ENCODE peak calls at places on chromosomes 16 and 17, in six cellular contexts. B is HepG2, Q is K562, Y is SK-N-SH, L is H1, C is GM12878. R is an unnamed sample.

GRCh38 chr17:80269405-80269807 is 8.8 kb downstream of the RNF213 start:
- DNase-seq in B (no peak), Q (no peak), Y (no peak), L (no peak), C (no peak), R (no peak)

GRCh38 chr17:1267471-1267947 is 2.7 kb upstream of the BHLHA9 start:
- DNase-seq in B (no peak), Q (no peak), Y (peak), L (no peak), C (no peak), R (no peak)

GRCh38 chr17:66018786-66019185 is 173.1 kb downstream of the CEP112 start:
- DNase-seq in B (no peak), Q (no peak), Y (no peak), L (no peak), C (no peak), R (no peak)

GRCh38 chr17:49946964-49947584 is 21.9 kb upstream of the DLX4 start:
- DNase-seq in B (peak), Q (no peak), Y (no peak), L (no peak), C (no peak), R (no peak)

GRCh38 chr16:79071424-79071823 is 529.1 kb downstream of the MAF start:
- DNase-seq in B (no peak), Q (no peak), Y (no peak), L (no peak), C (no peak), R (no peak)

GRCh38 chr17:58991718-58992331 is 114.9 kb downstream of the TRIM37 start:
- DNase-seq in B (peak), Q (no peak), Y (no peak), L (no peak), C (peak), R (no peak)

GRCh38 chr17:954431-955164 is 25.0 kb downstream of the NXN start:
- DNase-seq in B (peak), Q (no peak), Y (no peak), L (no peak), C (no peak), R (no peak)

GRCh38 chr17:47318197-47318918 is 5.4 kb upstream of the EFCAB13 start:
- DNase-seq in B (peak), Q (no peak), Y (no peak), L (no peak), C (no peak), R (no peak)

GRCh38 chr16:87117936-87118335 is 199.3 kb downstream of the C16orf95 start:
- DNase-seq in B (no peak), Q (no peak), Y (no peak), L (no peak), C (no peak), R (no peak)

GRCh38 chr16:53511403-53512280 is 8.6 kb upstream of the AKTIP start:
- DNase-seq in B (peak), Q (no peak), Y (no peak), L (no peak), C (no peak), R (no peak)

GRCh38 chr16:20303012-20303411 is 24.3 kb downstream of the GP2 start:
- DNase-seq in B (no peak), Q (peak), Y (no peak), L (no peak), C (no peak), R (no peak)

GRCh38 chr16:14364386-14365199 is 265.5 kb downstream of the PARN start:
- DNase-seq in B (peak), Q (no peak), Y (no peak), L (no peak), C (no peak), R (no peak)

GRCh38 chr17:43609613-43610385 is 51.9 kb downstream of the MEOX1 start:
- DNase-seq in B (no peak), Q (no peak), Y (no peak), L (no peak), C (no peak), R (no peak)

GRCh38 chr16:56880685-56881084 is 15.7 kb downstream of the SLC12A3 start:
- DNase-seq in B (no peak), Q (no peak), Y (no peak), L (no peak), C (no peak), R (no peak)

GRCh38 chr16:67326472-67327309 is at the start of the genes KCTD19 and LRRC36:
- DNase-seq in B (peak), Q (peak), Y (peak), L (peak), C (no peak), R (no peak)

GRCh38 chr17:45087978-45088377 is 26.9 kb downstream of the NMT1 start:
- DNase-seq in B (no peak), Q (no peak), Y (no peak), L (no peak), C (no peak), R (no peak)

GRCh38 chr16:12081048-12081404 is 104.5 kb downstream of the SNX29 start:
- DNase-seq in B (no peak), Q (no peak), Y (no peak), L (no peak), C (no peak), R (no peak)

GRCh38 chr17:73952136-73952497 is 251.4 kb upstream of the RPL38 start:
- DNase-seq in B (no peak), Q (no peak), Y (peak), L (no peak), C (no peak), R (no peak)

GRCh38 chr17:2343421-2343820 is 6.1 kb downstream of the SGSM2 start:
- DNase-seq in B (no peak), Q (no peak), Y (no peak), L (no peak), C (no peak), R (no peak)

GRCh38 chr17:66654341-66654740 is 180.6 kb upstream of the CACNG5 start:
- DNase-seq in B (no peak), Q (no peak), Y (no peak), L (no peak), C (no peak), R (no peak)

GRCh38 chr16:49120631-49121030 is 161.0 kb downstream of the CBLN1 start:
- DNase-seq in B (no peak), Q (no peak), Y (no peak), L (no peak), C (no peak), R (no peak)

GRCh38 chr17:79988163-79988971 is 47.3 kb downstream of the TBC1D16 start:
- DNase-seq in B (peak), Q (no peak), Y (no peak), L (no peak), C (no peak), R (no peak)

GRCh38 chr17:32318071-32318470 is 23.9 kb downstream of the C17orf75 start:
- DNase-seq in B (no peak), Q (no peak), Y (no peak), L (no peak), C (no peak), R (no peak)

GRCh38 chr16:87447323-87447722 is 45.5 kb downstream of the ZCCHC14 start:
- DNase-seq in B (no peak), Q (no peak), Y (no peak), L (no peak), C (no peak), R (no peak)

GRCh38 chr16:86594712-86595111 is 16.4 kb downstream of the FOXL1 start:
- DNase-seq in B (no peak), Q (no peak), Y (no peak), L (no peak), C (no peak), R (no peak)

GRCh38 chr17:71633391-71633849 is 487.4 kb upstream of the SOX9 start:
- DNase-seq in B (no peak), Q (no peak), Y (no peak), L (no peak), C (no peak), R (no peak)

GRCh38 chr16:10297341-10298006 is 88.4 kb upstream of the ATF7IP2 start:
- DNase-seq in B (peak), Q (no peak), Y (no peak), L (no peak), C (peak), R (no peak)

GRCh38 chr17:47686661-47687327 is 7.2 kb upstream of the TBKBP1 start:
- DNase-seq in B (peak), Q (no peak), Y (no peak), L (no peak), C (no peak), R (no peak)

GRCh38 chr16:77885596-77886295 is 97.4 kb downstream of the VAT1L start:
- DNase-seq in B (no peak), Q (no peak), Y (no peak), L (no peak), C (no peak), R (no peak)

GRCh38 chr17:29883497-29883896 is 46.5 kb downstream of the SSH2 start:
- DNase-seq in B (no peak), Q (no peak), Y (no peak), L (no peak), C (no peak), R (no peak)

GRCh38 chr17:603405-604193 is 111.0 kb downstream of the VPS53 start:
- DNase-seq in B (no peak), Q (peak), Y (no peak), L (no peak), C (no peak), R (no peak)

DNA sequence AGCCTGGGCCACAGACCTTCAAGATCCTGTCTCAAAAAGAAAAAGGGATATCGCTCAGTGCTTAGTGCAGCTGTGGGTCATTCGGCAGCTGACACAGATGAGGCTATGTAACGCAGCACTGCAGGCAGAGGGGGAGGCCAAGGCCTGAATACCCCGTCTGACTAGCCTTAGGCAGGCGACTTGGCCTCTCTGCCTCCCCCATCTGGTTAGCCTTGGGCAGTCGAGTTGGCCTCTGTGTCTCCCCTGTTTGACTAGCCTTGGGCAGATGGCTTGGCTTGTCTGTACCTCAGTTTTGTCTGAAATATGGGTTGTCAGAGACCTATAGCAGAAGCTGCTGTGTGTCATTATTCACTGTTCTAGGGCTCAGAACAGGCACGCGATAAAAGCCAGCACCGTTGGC is 10.0 kb downstream of the SPATA33 start:
- DNase-seq in B (no peak), Q (no peak), Y (no peak), L (no peak), C (no peak), R (no peak)
- TF ChIP-seq GABPA in B (no peak), Q (no peak), Y (no peak), L (no peak), C (no peak), R (no peak)

GRCh38 chr17:81518113-81518784 is 5.7 kb upstream of the ACTG1 start:
- DNase-seq in B (no peak), Q (no peak), Y (no peak), L (no peak), C (no peak), R (no peak)
- TF ChIP-seq POLR2AphosphoS5 in B (no peak), Q (no peak), Y (no peak), L (no peak), C (no peak), R (no peak)

DNA sequence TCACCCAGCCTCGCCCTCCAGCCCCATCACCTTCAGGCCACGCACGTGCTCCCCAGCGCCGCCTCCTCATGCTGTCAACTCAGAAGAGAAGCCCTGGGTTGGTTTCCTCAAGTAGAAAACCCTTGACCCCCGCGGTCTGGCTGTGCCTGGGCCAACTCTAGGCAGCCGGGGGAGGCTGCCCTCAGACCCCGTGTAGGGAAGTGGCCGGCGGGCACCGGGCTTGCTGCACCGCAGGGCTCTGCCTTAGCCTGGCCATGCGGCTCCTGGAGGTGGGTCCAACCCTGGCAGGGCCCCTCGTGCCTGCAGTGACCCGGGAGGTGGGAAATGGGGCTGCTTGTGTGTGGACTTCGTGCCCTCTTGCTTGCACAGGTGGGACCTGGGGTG is 149.9 kb upstream of the GSE1 start:
- DNase-seq in B (no peak), Q (peak), Y (no peak), L (no peak), C (no peak), R (no peak)
- H3K4me3 ChIP-seq in B (peak), Q (peak), Y (no peak), L (no peak), C (no peak), R (no peak)

GRCh38 chr17:82568997-82569393 is 49.5 kb downstream of the FOXK2 start:
- DNase-seq in B (no peak), Q (no peak), Y (peak), L (no peak), C (no peak), R (no peak)
- TF ChIP-seq GABPA in B (no peak), Q (no peak), Y (no peak), L (no peak), C (no peak), R (no peak)

DNA sequence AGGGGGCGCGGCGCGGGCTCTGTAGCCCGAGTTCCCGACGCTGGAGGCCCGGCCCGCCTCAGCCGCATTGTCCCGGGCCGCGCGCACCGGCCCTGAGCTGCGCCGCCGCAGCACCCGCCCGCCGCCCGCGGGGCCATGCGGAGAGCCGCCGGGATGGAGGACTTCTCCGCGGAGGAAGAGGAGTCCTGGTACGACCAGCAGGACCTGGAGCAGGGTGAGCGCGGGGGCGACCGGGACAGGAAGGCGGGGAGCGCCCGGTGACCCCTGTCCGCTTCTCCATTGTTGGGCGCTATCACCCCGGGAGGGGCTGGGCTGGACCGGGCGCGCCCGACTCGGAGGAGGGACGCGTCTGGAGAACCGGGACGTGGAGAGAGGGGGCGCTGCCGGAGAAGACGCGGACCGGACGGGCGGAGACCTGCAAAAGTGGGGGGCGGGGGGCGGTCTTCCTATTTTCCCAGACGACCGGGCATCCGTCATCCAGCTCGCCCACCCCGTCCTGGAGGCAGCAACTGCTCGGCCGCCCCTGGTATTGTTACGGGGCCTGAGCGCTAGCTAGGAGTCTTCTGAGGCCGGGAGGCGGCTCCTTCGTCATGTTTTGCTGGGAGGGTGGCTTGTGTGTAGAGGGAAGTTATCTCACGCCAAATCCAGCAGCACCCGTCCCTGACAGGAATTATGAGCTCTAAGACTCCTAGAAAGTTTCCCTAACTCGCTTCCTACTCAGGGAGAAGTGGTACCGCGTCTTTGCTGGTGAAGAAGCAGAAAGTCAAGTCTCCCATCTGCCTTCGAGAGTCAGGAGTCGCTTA is 678 bp downstream of the CDR2L start:
- DNase-seq in B (no peak), Q (peak), Y (peak), L (no peak), C (no peak), R (peak)
- TF ChIP-seq POLR2AphosphoS5 in B (no peak), Q (no peak), Y (peak), L (peak), C (no peak), R (no peak)

GRCh38 chr16:83882118-83882879 is 16.6 kb upstream of the MLYCD start:
- DNase-seq in B (no peak), Q (no peak), Y (no peak), L (no peak), C (no peak), R (no peak)

GRCh38 chr16:83878838-83879237 is 20.1 kb upstream of the MLYCD start:
- DNase-seq in B (peak), Q (no peak), Y (peak), L (no peak), C (no peak), R (peak)
- H3K4me3 ChIP-seq in B (no peak), Q (no peak), Y (no peak), L (no peak), C (no peak), R (no peak)

DNA sequence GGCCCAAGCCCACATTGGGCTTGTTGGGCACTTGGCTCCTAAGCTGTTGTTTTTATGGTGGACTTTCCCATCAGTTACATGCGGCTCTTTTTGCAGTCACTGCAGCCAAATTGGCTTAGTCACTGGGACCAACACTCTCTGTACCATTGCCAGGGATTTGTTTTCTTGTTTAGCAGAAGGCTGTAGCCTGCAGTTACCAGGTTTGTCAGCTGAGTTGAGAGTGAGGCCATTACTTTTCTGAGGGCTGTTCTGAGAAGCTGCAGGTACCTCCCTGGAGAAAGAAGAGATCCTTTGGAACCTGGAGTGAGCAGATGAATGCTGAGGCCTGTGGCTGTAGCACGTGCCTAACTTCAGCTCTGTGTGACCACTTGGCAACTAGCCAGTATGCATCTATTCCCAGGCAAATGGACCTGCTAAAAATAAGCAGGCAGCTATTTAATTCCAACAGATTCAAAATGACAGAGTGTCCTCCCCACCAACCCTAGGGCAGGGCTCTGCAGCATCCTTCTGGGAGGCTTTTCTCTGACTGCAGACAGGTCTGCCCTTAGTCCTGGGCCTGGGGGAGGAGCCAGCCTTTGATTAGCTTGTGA is 12.9 kb downstream of the AKAP1 start:
- DNase-seq in B (no peak), Q (no peak), Y (peak), L (no peak), C (no peak), R (no peak)
- TF ChIP-seq GABPA in B (no peak), Q (no peak), Y (no peak), L (no peak), C (no peak), R (no peak)